ENCODE peak calls at places on chromosomes 11 and 22, in eight cellular contexts. G is aorta; J is NCI-H1417; E is amygdala; U is central memory CD4-positive, alpha-beta T cell; P is DMS153; S is posterior vena cava; M is GM03348. F is an unnamed sample.

GRCh38 chr11:44942029-44942710 is 8.5 kb downstream of the TP53I11 start:
- DNase-seq in G (no peak), J (no peak), U (no peak), S (no peak), P (no peak), E (no peak), M (no peak), F (no peak)

GRCh38 chr11:93823210-93823609 is 27.2 kb downstream of the VSTM5 start:
- DNase-seq in J (no peak), U (no peak), S (no peak), P (no peak), M (no peak), G (no peak), E (no peak), F (no peak)

GRCh38 chr11:95231881-95232605 is 1.0 kb upstream of the SESN3 start:
- DNase-seq in U (peak), M (peak), J (peak), S (peak), E (peak), P (peak), G (peak), F (peak)

GRCh38 chr11:131737357-131737756 is 366.9 kb downstream of the NTM start:
- DNase-seq in G (no peak), U (no peak), J (peak), S (no peak), M (peak), P (no peak), E (no peak), F (no peak)

GRCh38 chr22:50548046-50548912 is 2.6 kb downstream of the KLHDC7B start:
- DNase-seq in S (no peak), U (peak), E (no peak), G (no peak), M (no peak), J (no peak), P (no peak), F (no peak)

GRCh38 chr11:92451081-92451480 is 226.5 kb downstream of the FAT3 start:
- DNase-seq in U (no peak), P (no peak), M (no peak), E (no peak), J (no peak), G (no peak), S (no peak), F (no peak)

GRCh38 chr22:47547881-47548630 is 785.6 kb downstream of the TBC1D22A start:
- DNase-seq in E (no peak), G (no peak), U (no peak), M (no peak), J (peak), P (no peak), S (peak), F (no peak)

GRCh38 chr11:35822815-35823495 is 120.9 kb upstream of the LDLRAD3 start:
- DNase-seq in J (peak), E (no peak), M (no peak), P (no peak), G (no peak), U (no peak), S (no peak), F (no peak)

GRCh38 chr11:8690374-8691342 is 8.1 kb downstream of the RPL27A start:
- DNase-seq in M (no peak), U (no peak), S (no peak), E (no peak), J (no peak), P (no peak), G (no peak), F (no peak)

GRCh38 chr11:19632435-19632834 is 80.2 kb upstream of the NAV2 start:
- DNase-seq in S (no peak), E (no peak), M (peak), U (no peak), P (no peak), G (no peak), J (no peak), F (no peak)

GRCh38 chr11:64590763-64591221 is at the start of gene SLC22A12:
- DNase-seq in M (no peak), J (no peak), E (no peak), S (peak), P (no peak), G (peak), U (no peak), F (no peak)

GRCh38 chr22:39237276-39238123 is 7.3 kb downstream of the PDGFB start:
- DNase-seq in S (no peak), E (no peak), M (no peak), J (peak), G (no peak), P (peak), U (no peak), F (peak)

GRCh38 chr11:71098776-71099175 is 153.6 kb downstream of the SHANK2 start:
- DNase-seq in E (no peak), P (no peak), M (no peak), J (no peak), G (no peak), U (no peak), S (peak), F (no peak)

GRCh38 chr11:1779034-1779805 is 15.5 kb upstream of the CTSD start:
- DNase-seq in P (no peak), U (no peak), G (no peak), S (peak), M (no peak), E (no peak), J (no peak), F (no peak)

GRCh38 chr22:27194096-27194748 is 536.8 kb downstream of the MIAT start:
- DNase-seq in U (no peak), E (no peak), S (no peak), J (no peak), M (no peak), G (no peak), P (no peak), F (no peak)

GRCh38 chr11:45371251-45371749 is 85.2 kb upstream of the SYT13 start:
- DNase-seq in M (peak), S (peak), G (peak), E (peak), J (peak), P (peak), U (peak), F (peak)

GRCh38 chr11:13970986-13971385 is 8.5 kb downstream of the SPON1 start:
- DNase-seq in E (no peak), P (peak), U (no peak), J (peak), S (no peak), M (peak), G (no peak), F (no peak)

GRCh38 chr22:50302564-50302963 is 4.9 kb downstream of the PLXNB2 start:
- DNase-seq in S (no peak), G (no peak), U (no peak), M (no peak), E (no peak), P (no peak), J (peak), F (no peak)

GRCh38 chr11:34318111-34319037 is 39.4 kb downstream of the ABTB2 start:
- DNase-seq in J (no peak), M (peak), P (no peak), E (no peak), U (no peak), S (no peak), G (no peak), F (no peak)

GRCh38 chr11:112453601-112454577 is 193.2 kb upstream of the PLET1 start:
- DNase-seq in P (no peak), M (peak), J (peak), G (peak), U (peak), E (no peak), S (no peak), F (peak)

GRCh38 chr11:7604331-7604973 is 68.8 kb downstream of the CYB5R2 start:
- DNase-seq in G (no peak), M (no peak), S (no peak), E (no peak), J (no peak), U (no peak), P (no peak), F (no peak)

GRCh38 chr11:102843474-102843873 is at the start of gene MMP3:
- DNase-seq in M (peak), J (no peak), S (no peak), P (no peak), G (no peak), E (no peak), U (no peak), F (no peak)

GRCh38 chr11:830295-831131 is 2.2 kb upstream of the CD151 start:
- DNase-seq in P (peak), U (peak), S (peak), M (peak), G (peak), E (no peak), J (peak), F (peak)

GRCh38 chr11:47258317-47258902 is 614 bp downstream of the NR1H3 start:
- DNase-seq in J (no peak), U (no peak), S (no peak), G (peak), P (no peak), M (no peak), E (no peak), F (no peak)

GRCh38 chr22:39936523-39937145 is 23.6 kb upstream of the TMA7B start:
- DNase-seq in E (no peak), U (no peak), S (no peak), J (no peak), P (no peak), G (no peak), M (no peak), F (no peak)

GRCh38 chr11:83087035-83087434 is 15.3 kb upstream of the RAB30 start:
- DNase-seq in E (no peak), J (peak), M (no peak), P (peak), U (no peak), S (no peak), G (no peak), F (peak)